ENCODE peak calls at places on chromosomes 3 and 15, in seven cellular contexts. D is hepatocyte, L is upper lobe of right lung, O is colonic mucosa, N is lung, S is Peyer's patch, G is SK-N-SH. Y is an unnamed sample.

GRCh38 chr15:100713163-100713867 is 110.9 kb downstream of the ASB7 start:
- DNase-seq in D (peak), L (no peak), O (no peak), N (no peak), S (peak), G (no peak), Y (no peak)

GRCh38 chr15:71411538-71412482 is 296.5 kb downstream of the THSD4 start:
- DNase-seq in D (peak), L (peak), O (peak), N (peak), S (no peak), G (no peak), Y (peak)

GRCh38 chr15:93182806-93183205 is 93.8 kb upstream of the RGMA start:
- DNase-seq in D (no peak), L (no peak), O (no peak), N (no peak), S (peak), G (no peak), Y (no peak)

GRCh38 chr3:41331023-41331422 is 131.7 kb downstream of the CTNNB1 start:
- DNase-seq in D (no peak), L (no peak), O (no peak), N (no peak), S (no peak), G (no peak), Y (no peak)

GRCh38 chr3:191987951-191988350 is 527.0 kb downstream of the PYDC2 start:
- DNase-seq in D (no peak), L (no peak), O (no peak), N (no peak), S (no peak), G (no peak), Y (no peak)

GRCh38 chr15:73781038-73781925 is 28.1 kb upstream of the INSYN1 start:
- DNase-seq in D (no peak), L (no peak), O (no peak), N (no peak), S (no peak), G (no peak), Y (no peak)

GRCh38 chr15:50116477-50116876 is 2.6 kb downstream of the ATP8B4 start:
- DNase-seq in D (no peak), L (no peak), O (peak), N (no peak), S (peak), G (no peak), Y (no peak)

GRCh38 chr15:67076147-67076843 is 10.9 kb downstream of the SMAD3 start:
- DNase-seq in D (no peak), L (no peak), O (no peak), N (no peak), S (peak), G (no peak), Y (no peak)

GRCh38 chr15:83380682-83381081 is 66.5 kb upstream of the SH3GL3 start:
- DNase-seq in D (peak), L (peak), O (peak), N (no peak), S (no peak), G (peak), Y (no peak)

GRCh38 chr15:67109141-67110034 is 44.0 kb downstream of the SMAD3 start:
- DNase-seq in D (peak), L (peak), O (peak), N (no peak), S (peak), G (no peak), Y (no peak)

GRCh38 chr3:97835761-97836160 is 13.9 kb downstream of the CRYBG3 start:
- DNase-seq in D (no peak), L (no peak), O (no peak), N (no peak), S (no peak), G (no peak), Y (no peak)

GRCh38 chr15:63371297-63371918 is 10.2 kb downstream of the CA12 start:
- DNase-seq in D (no peak), L (no peak), O (no peak), N (no peak), S (no peak), G (no peak), Y (no peak)

GRCh38 chr3:26636328-26636727 is 13.8 kb downstream of the LRRC3B start:
- DNase-seq in D (no peak), L (no peak), O (no peak), N (no peak), S (no peak), G (no peak), Y (no peak)

GRCh38 chr15:52328680-52329079 is 33.1 kb upstream of the MYO5C start:
- DNase-seq in D (no peak), L (no peak), O (no peak), N (no peak), S (no peak), G (no peak), Y (no peak)

GRCh38 chr15:94582368-94582767 is 351.0 kb downstream of the MCTP2 start:
- DNase-seq in D (peak), L (no peak), O (peak), N (no peak), S (no peak), G (peak), Y (no peak)

GRCh38 chr15:36590838-36591237 is 11.4 kb downstream of the CDIN1 start:
- DNase-seq in D (no peak), L (no peak), O (no peak), N (no peak), S (no peak), G (no peak), Y (no peak)

GRCh38 chr15:36595625-36596024 is 16.2 kb downstream of the CDIN1 start:
- DNase-seq in D (no peak), L (no peak), O (no peak), N (no peak), S (no peak), G (no peak), Y (no peak)

GRCh38 chr15:36594556-36595090 is 15.2 kb downstream of the CDIN1 start:
- DNase-seq in D (no peak), L (no peak), O (no peak), N (no peak), S (no peak), G (no peak), Y (no peak)

GRCh38 chr15:36589971-36590370 is 10.5 kb downstream of the CDIN1 start:
- DNase-seq in D (no peak), L (no peak), O (no peak), N (no peak), S (no peak), G (no peak), Y (no peak)

GRCh38 chr15:36591534-36592411 is 12.3 kb downstream of the CDIN1 start:
- DNase-seq in D (no peak), L (no peak), O (no peak), N (no peak), S (no peak), G (no peak), Y (no peak)
- TF ChIP-seq CTCF in D (no peak), L (no peak), O (no peak), N (no peak), S (no peak), G (no peak), Y (no peak)

GRCh38 chr3:69542265-69543079 is 156.6 kb upstream of the FRMD4B start:
- DNase-seq in D (peak), L (peak), O (no peak), N (no peak), S (no peak), G (peak), Y (peak)
- H3K4me3 ChIP-seq in D (peak), L (peak), O (peak), N (peak), S (peak), G (peak), Y (peak)

GRCh38 chr3:127820221-127820870 is 2.0 kb downstream of the MGLL start:
- DNase-seq in D (no peak), L (peak), O (no peak), N (peak), S (no peak), G (peak), Y (no peak)
- H3K27ac ChIP-seq in D (peak), L (peak), O (peak), N (peak), S (no peak), G (no peak), Y (peak)

GRCh38 chr3:66370179-66370578 is 130.6 kb downstream of the LRIG1 start:
- DNase-seq in D (no peak), L (no peak), O (no peak), N (no peak), S (no peak), G (no peak), Y (no peak)

GRCh38 chr3:66376568-66376967 is 124.3 kb downstream of the LRIG1 start:
- DNase-seq in D (peak), L (no peak), O (peak), N (no peak), S (peak), G (no peak), Y (no peak)

GRCh38 chr3:66371432-66371831 is 129.4 kb downstream of the LRIG1 start:
- DNase-seq in D (no peak), L (no peak), O (no peak), N (no peak), S (no peak), G (no peak), Y (no peak)

GRCh38 chr3:66367979-66368378 is 132.8 kb downstream of the LRIG1 start:
- DNase-seq in D (no peak), L (no peak), O (no peak), N (no peak), S (no peak), G (no peak), Y (no peak)

DNA sequence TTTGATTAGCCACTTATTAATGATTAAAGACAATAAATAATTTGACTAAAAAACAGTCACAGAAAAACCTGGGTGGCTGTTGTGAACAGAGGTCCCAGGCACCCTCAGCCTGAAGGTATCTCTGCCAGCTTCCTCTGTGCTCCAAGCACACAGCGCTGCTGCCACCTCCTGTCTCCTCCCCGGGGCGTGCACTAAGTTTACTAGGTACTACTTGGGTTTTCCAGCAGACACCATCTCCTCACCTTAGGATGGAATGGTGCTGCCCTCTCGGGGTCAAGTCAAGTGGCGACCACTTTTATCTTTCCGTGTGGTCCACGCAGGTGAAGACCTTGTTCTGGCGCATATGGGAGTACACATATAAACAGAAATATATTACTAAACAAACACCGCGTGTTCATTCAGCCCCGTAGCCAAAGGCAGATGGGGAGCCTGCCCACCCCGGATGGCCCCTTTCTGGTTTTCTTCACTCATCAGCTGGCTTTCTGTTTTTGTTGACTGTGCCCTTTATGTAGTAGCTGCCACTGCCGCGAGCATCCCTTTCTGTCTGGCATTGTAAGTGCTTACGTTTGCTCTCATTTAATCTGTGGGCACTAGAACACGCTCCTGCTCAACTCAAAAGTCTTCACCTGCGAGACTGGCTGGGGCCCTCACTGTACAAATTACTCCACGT is 128.0 kb downstream of the LRIG1 start:
- DNase-seq in D (peak), L (no peak), O (peak), N (no peak), S (peak), G (no peak), Y (no peak)
- TF ChIP-seq CTCF in D (peak), L (peak), O (peak), N (no peak), S (peak), G (peak), Y (peak)

GRCh38 chr3:186067360-186068242 is 41.3 kb downstream of the ETV5 start:
- DNase-seq in D (no peak), L (no peak), O (no peak), N (no peak), S (no peak), G (no peak), Y (no peak)
- H3K4me3 ChIP-seq in D (no peak), L (no peak), O (no peak), N (no peak), S (no peak), G (no peak), Y (no peak)

GRCh38 chr15:88467073-88467934 is at the start of the genes MRPL46 and MRPS11:
- DNase-seq in D (peak), L (peak), O (peak), N (peak), S (peak), G (peak), Y (peak)

GRCh38 chr15:88465633-88466219 is 1.5 kb downstream of the MRPL46 start:
- DNase-seq in D (peak), L (no peak), O (no peak), N (peak), S (no peak), G (no peak), Y (no peak)

GRCh38 chr15:88469321-88469720 is 1.8 kb downstream of the MRPS11 start:
- DNase-seq in D (no peak), L (no peak), O (no peak), N (no peak), S (no peak), G (no peak), Y (no peak)

GRCh38 chr15:88467935-88468528 is 524 bp downstream of the MRPS11 start:
- DNase-seq in D (no peak), L (no peak), O (peak), N (no peak), S (no peak), G (peak), Y (no peak)

GRCh38 chr15:88463870-88464532 is 3.2 kb downstream of the MRPL46 start:
- DNase-seq in D (no peak), L (no peak), O (no peak), N (no peak), S (no peak), G (no peak), Y (no peak)
- H3K27ac ChIP-seq in D (no peak), L (no peak), O (no peak), N (no peak), S (no peak), G (no peak), Y (no peak)

GRCh38 chr3:157865449-157865862 is 240.8 kb downstream of the SHOX2 start:
- DNase-seq in D (peak), L (peak), O (peak), N (no peak), S (peak), G (no peak), Y (no peak)
- TF ChIP-seq CTCF in D (peak), L (peak), O (peak), N (no peak), S (peak), G (peak), Y (peak)

DNA sequence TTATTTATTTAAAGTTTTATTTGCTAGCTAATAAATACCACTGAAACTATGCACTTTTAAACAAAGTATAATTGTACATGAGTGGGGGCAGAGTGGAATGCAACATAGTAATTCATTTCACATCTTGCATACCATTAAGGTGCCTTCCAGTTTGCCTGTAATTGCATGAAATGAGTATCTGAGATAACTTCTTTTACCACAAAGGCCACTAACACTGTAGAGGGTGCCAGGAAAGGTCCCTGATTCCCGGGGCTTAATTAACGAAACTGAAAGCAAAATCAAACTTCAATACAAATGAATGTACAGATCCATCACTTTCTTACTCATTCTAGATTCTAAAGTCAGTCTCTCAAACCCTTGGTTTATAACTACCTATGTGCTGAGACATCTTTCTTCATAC is 2.1 kb downstream of the CD47 start:
- DNase-seq in D (no peak), L (no peak), O (no peak), N (no peak), S (no peak), G (no peak), Y (no peak)
- H3K4me3 ChIP-seq in D (no peak), L (peak), O (peak), N (no peak), S (peak), G (peak), Y (peak)

DNA sequence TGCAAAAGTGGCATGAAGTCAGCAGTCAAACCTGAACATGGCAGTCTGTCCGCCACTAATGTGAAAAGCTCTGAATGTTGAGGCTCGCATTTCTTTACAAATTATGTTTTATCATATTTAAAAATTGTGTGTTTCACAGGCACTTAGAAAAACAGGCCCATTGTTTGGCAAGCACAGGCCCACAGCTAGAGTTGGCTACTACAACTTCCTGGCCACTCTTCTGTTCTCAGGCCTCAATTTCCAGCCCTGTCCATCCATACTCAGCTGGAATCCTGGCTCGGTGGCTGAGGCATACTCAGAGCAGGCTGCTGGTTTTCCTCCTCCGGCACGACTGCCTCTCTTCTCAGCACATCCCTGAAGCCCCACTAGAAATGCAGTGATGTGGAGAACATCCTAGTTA is 44.3 kb downstream of the C2CD4B start:
- DNase-seq in D (no peak), L (no peak), O (no peak), N (no peak), S (no peak), G (no peak), Y (no peak)
- H3K27ac ChIP-seq in D (no peak), L (no peak), O (no peak), N (no peak), S (no peak), G (no peak), Y (no peak)

GRCh38 chr3:14113964-14114667 is 10.6 kb downstream of the CHCHD4 start:
- DNase-seq in D (peak), L (no peak), O (peak), N (no peak), S (peak), G (no peak), Y (no peak)
- TF ChIP-seq CTCF in D (peak), L (no peak), O (no peak), N (no peak), S (peak), G (peak), Y (no peak)